ENCODE peak calls at places on chromosomes 6 and 20, in six cellular contexts. U is astrocyte of the spinal cord, L is choroid plexus epithelial cell, R is dorsolateral prefrontal cortex, F is AG04450, X is fibroblast of the aortic adventitia. H is an unnamed sample.

GRCh38 chr6:89999154-89999553 is 104.9 kb downstream of the GJA10 start:
- DNase-seq in U (no peak), L (no peak), R (no peak), F (no peak), X (no peak), H (no peak)

GRCh38 chr6:68655028-68655427 is 19.9 kb downstream of the ADGRB3 start:
- DNase-seq in U (no peak), L (no peak), R (no peak), F (no peak), X (no peak), H (no peak)

GRCh38 chr6:142706200-142706599 is 238.8 kb downstream of the HIVEP2 start:
- DNase-seq in U (no peak), L (no peak), R (no peak), F (no peak), X (no peak), H (no peak)

GRCh38 chr6:143157146-143157545 is 96.5 kb downstream of the AIG1 start:
- DNase-seq in U (no peak), L (no peak), R (no peak), F (no peak), X (no peak), H (peak)

GRCh38 chr6:167091149-167092107 is 31.5 kb upstream of the CCR6 start:
- DNase-seq in U (no peak), L (no peak), R (no peak), F (no peak), X (no peak), H (no peak)

GRCh38 chr6:168098431-168098861 is 19.4 kb upstream of the FRMD1 start:
- DNase-seq in U (no peak), L (no peak), R (no peak), F (no peak), X (no peak), H (no peak)

GRCh38 chr6:19837511-19838441 is 606 bp downstream of the ID4 start:
- DNase-seq in U (peak), L (peak), R (peak), F (no peak), X (peak), H (no peak)

GRCh38 chr6:147194652-147195403 is 9.4 kb upstream of the STXBP5 start:
- DNase-seq in U (no peak), L (no peak), R (no peak), F (no peak), X (peak), H (no peak)

GRCh38 chr6:111105578-111105977 is 18.3 kb downstream of the SLC16A10 start:
- DNase-seq in U (peak), L (peak), R (no peak), F (no peak), X (no peak), H (no peak)

GRCh38 chr6:137051790-137052472 is 7.2 kb upstream of the IL20RA start:
- DNase-seq in U (no peak), L (no peak), R (no peak), F (no peak), X (no peak), H (no peak)

GRCh38 chr20:1171461-1172093 is 13.2 kb downstream of the TMEM74B start:
- DNase-seq in U (peak), L (peak), R (no peak), F (no peak), X (peak), H (no peak)

GRCh38 chr20:49824206-49824605 is 11.6 kb downstream of the SLC9A8 start:
- DNase-seq in U (no peak), L (no peak), R (no peak), F (no peak), X (no peak), H (peak)

GRCh38 chr6:168188310-168188973 is 109.4 kb upstream of the FRMD1 start:
- DNase-seq in U (no peak), L (no peak), R (no peak), F (no peak), X (no peak), H (no peak)

GRCh38 chr20:24785141-24785924 is 163.7 kb upstream of the CST7 start:
- DNase-seq in U (peak), L (no peak), R (no peak), F (no peak), X (peak), H (peak)

GRCh38 chr20:5297280-5298004 is 19.3 kb downstream of the PROKR2 start:
- DNase-seq in U (no peak), L (no peak), R (no peak), F (no peak), X (peak), H (no peak)

GRCh38 chr20:18157102-18157501 is 19.4 kb downstream of the KAT14 start:
- DNase-seq in U (no peak), L (no peak), R (no peak), F (no peak), X (no peak), H (no peak)

GRCh38 chr6:151679081-151679480 is 128.4 kb upstream of the ESR1 start:
- DNase-seq in U (peak), L (peak), R (no peak), F (no peak), X (peak), H (peak)

GRCh38 chr6:54541521-54541920 is 233.3 kb downstream of the TINAG start:
- DNase-seq in U (no peak), L (no peak), R (no peak), F (no peak), X (peak), H (no peak)

GRCh38 chr20:49340161-49340966 is 62.5 kb upstream of the ZNFX1 start:
- DNase-seq in U (no peak), L (no peak), R (peak), F (no peak), X (peak), H (no peak)

GRCh38 chr6:15330174-15330934 is 84.5 kb downstream of the JARID2 start:
- DNase-seq in U (no peak), L (no peak), R (no peak), F (no peak), X (peak), H (no peak)

GRCh38 chr20:309841-310644 is 12.7 kb downstream of the ZCCHC3 start:
- DNase-seq in U (peak), L (peak), R (peak), F (peak), X (peak), H (peak)

GRCh38 chr20:36606171-36607116 is 865 bp downstream of the RAB5IF start:
- DNase-seq in U (peak), L (peak), R (no peak), F (no peak), X (peak), H (no peak)

DNA sequence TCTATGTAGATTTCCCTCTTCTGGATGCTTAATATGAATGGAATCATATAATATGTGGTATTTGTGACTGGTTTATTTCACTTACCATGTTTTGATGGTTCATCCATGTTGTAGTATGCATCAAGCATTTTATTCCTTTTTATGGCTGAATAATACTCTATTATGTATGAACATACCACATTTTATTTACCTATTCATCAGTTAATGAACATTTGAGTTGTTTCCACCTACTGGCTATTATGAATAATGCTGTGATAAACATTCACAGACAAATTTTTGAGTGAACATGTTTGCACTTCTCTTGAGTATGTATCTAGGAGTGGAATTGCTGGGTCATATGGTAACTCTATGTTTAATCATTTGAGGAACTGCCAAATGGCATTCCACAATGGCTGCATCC is 14.9 kb upstream of the ZNF451 start:
- DNase-seq in U (no peak), L (no peak), R (no peak), F (no peak), X (no peak), H (no peak)
- TF ChIP-seq CTCF in U (no peak), L (no peak), R (no peak), F (no peak), X (no peak), H (no peak)

GRCh38 chr20:62603907-62604785 is 38.2 kb upstream of the SLCO4A1 start:
- DNase-seq in U (no peak), L (no peak), R (no peak), F (no peak), X (no peak), H (no peak)
- H3K4me3 ChIP-seq in U (no peak), L (no peak), R (no peak), F (no peak), X (no peak), H (no peak)

GRCh38 chr6:160041608-160042007 is 72.7 kb downstream of the IGF2R start:
- DNase-seq in U (peak), L (peak), R (peak), F (peak), X (peak), H (peak)
- TF ChIP-seq CTCF in U (peak), L (peak), R (no peak), F (peak), X (peak), H (peak)

GRCh38 chr20:33753763-33754162 is 22.0 kb downstream of the ZNF341 start:
- DNase-seq in U (no peak), L (peak), R (no peak), F (no peak), X (no peak), H (no peak)
- H3K4me3 ChIP-seq in U (no peak), L (no peak), R (no peak), F (no peak), X (no peak), H (no peak)

DNA sequence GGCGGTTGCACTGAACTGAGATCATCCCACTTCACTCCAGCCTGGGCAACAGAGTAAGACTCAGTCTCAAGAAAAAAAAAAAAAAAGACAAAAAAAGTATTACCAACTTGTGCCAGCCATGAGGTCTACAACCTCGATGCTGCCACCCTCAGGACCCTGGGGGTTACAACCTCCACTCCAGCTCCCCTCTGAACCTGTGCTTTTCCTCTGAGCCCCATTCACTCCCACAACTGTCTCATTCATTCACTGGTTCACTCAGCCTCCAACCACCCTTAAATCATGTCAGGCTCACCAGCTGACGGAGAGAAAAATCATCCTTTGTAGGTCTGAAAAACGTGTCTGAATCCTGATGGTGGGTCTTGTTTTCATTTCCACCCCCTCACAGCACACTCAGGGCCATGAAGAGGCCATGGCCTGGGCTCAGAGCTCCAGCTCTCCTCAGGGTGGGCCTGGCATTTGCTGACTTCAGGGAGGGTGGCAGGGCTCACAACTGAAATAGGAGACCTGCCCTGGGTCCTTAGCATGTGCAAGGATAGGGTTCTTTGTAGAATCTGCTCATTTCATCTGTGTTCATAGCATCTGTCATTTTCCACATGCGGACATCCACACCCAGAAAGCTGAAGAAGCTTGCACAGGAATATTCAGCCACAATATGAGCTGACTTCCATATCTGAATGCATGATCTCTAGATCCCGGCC is 1.9 kb upstream of the ULBP1 start:
- DNase-seq in U (no peak), L (no peak), R (no peak), F (no peak), X (no peak), H (no peak)
- TF ChIP-seq CTCF in U (no peak), L (no peak), R (no peak), F (peak), X (peak), H (peak)

GRCh38 chr6:121442591-121442990 is 7.1 kb downstream of the GJA1 start:
- DNase-seq in U (no peak), L (no peak), R (no peak), F (no peak), X (peak), H (no peak)

GRCh38 chr6:121437861-121438651 is 2.6 kb downstream of the GJA1 start:
- DNase-seq in U (peak), L (peak), R (no peak), F (no peak), X (peak), H (no peak)

GRCh38 chr6:121441477-121441876 is 6.0 kb downstream of the GJA1 start:
- DNase-seq in U (no peak), L (no peak), R (no peak), F (no peak), X (no peak), H (no peak)

GRCh38 chr6:121436966-121437756 is 1.7 kb downstream of the GJA1 start:
- DNase-seq in U (peak), L (peak), R (no peak), F (peak), X (peak), H (no peak)

GRCh38 chr6:121439456-121440250 is 4.2 kb downstream of the GJA1 start:
- DNase-seq in U (no peak), L (no peak), R (no peak), F (no peak), X (peak), H (no peak)
- H3K4me3 ChIP-seq in U (peak), L (peak), R (peak), F (peak), X (peak), H (peak)

GRCh38 chr20:44193801-44194200 is 6.8 kb upstream of the JPH2 start:
- DNase-seq in U (no peak), L (no peak), R (no peak), F (no peak), X (no peak), H (no peak)

GRCh38 chr20:44198872-44199271 is 11.7 kb downstream of the OSER1 start:
- DNase-seq in U (no peak), L (no peak), R (no peak), F (no peak), X (no peak), H (no peak)

GRCh38 chr20:44195613-44196012 is 8.6 kb upstream of the JPH2 start:
- DNase-seq in U (no peak), L (no peak), R (no peak), F (no peak), X (no peak), H (no peak)

GRCh38 chr20:44199877-44200276 is 10.7 kb downstream of the OSER1 start:
- DNase-seq in U (no peak), L (no peak), R (no peak), F (no peak), X (no peak), H (no peak)

GRCh38 chr20:44196278-44196677 is 9.3 kb upstream of the JPH2 start:
- DNase-seq in U (no peak), L (peak), R (no peak), F (no peak), X (peak), H (no peak)
- TF ChIP-seq CTCF in U (peak), L (peak), R (no peak), F (peak), X (no peak), H (no peak)

H was measured in AG09309.